ENCODE peak calls at places on chromosomes 2 and 18, in five cellular contexts. One of them, this sample, is unnamed.

GRCh38 chr2:129805889-129806288 is 173.6 kb upstream of the RAB6C start:
- DNase-seq in kidney: no peak
- DNase-seq in hepatocyte: no peak
- DNase-seq in fibroblast of the aortic adventitia: no peak
- DNase-seq in stomach: no peak
- DNase-seq in this sample: no peak

GRCh38 chr18:31230495-31230894 is 67.8 kb upstream of the DSC1 start:
- DNase-seq in hepatocyte: peak
- DNase-seq in stomach: no peak
- DNase-seq in fibroblast of the aortic adventitia: no peak
- DNase-seq in kidney: no peak
- DNase-seq in this sample: no peak

GRCh38 chr2:234267534-234267933 is 217.0 kb downstream of the SPP2 start:
- DNase-seq in fibroblast of the aortic adventitia: no peak
- DNase-seq in hepatocyte: no peak
- DNase-seq in kidney: no peak
- DNase-seq in stomach: no peak
- DNase-seq in this sample: no peak

GRCh38 chr18:49931179-49931578 is 117.8 kb upstream of the ACAA2 start:
- DNase-seq in hepatocyte: no peak
- DNase-seq in stomach: no peak
- DNase-seq in fibroblast of the aortic adventitia: no peak
- DNase-seq in kidney: no peak
- DNase-seq in this sample: no peak

GRCh38 chr2:104863585-104864279 is 9.8 kb downstream of the POU3F3 start:
- DNase-seq in fibroblast of the aortic adventitia: no peak
- DNase-seq in stomach: no peak
- DNase-seq in kidney: peak
- DNase-seq in hepatocyte: no peak
- DNase-seq in this sample: no peak

GRCh38 chr2:49000692-49001091 is 153.6 kb downstream of the FSHR start:
- DNase-seq in fibroblast of the aortic adventitia: no peak
- DNase-seq in stomach: no peak
- DNase-seq in hepatocyte: no peak
- DNase-seq in kidney: no peak
- DNase-seq in this sample: no peak

GRCh38 chr2:18651842-18652774 is 62.7 kb upstream of the NT5C1B start:
- DNase-seq in hepatocyte: no peak
- DNase-seq in fibroblast of the aortic adventitia: peak
- DNase-seq in kidney: no peak
- DNase-seq in stomach: no peak
- DNase-seq in this sample: no peak

GRCh38 chr18:77124452-77124922 is 8.1 kb downstream of the MBP start:
- DNase-seq in hepatocyte: no peak
- DNase-seq in stomach: no peak
- DNase-seq in kidney: no peak
- DNase-seq in fibroblast of the aortic adventitia: no peak
- DNase-seq in this sample: peak

GRCh38 chr2:134774074-134774742 is 55.4 kb upstream of the TMEM163 start:
- DNase-seq in stomach: peak
- DNase-seq in kidney: no peak
- DNase-seq in hepatocyte: peak
- DNase-seq in fibroblast of the aortic adventitia: peak
- DNase-seq in this sample: no peak

GRCh38 chr2:12289105-12289802 is 427.5 kb upstream of the TRIB2 start:
- DNase-seq in hepatocyte: peak
- DNase-seq in kidney: no peak
- DNase-seq in stomach: no peak
- DNase-seq in fibroblast of the aortic adventitia: no peak
- DNase-seq in this sample: no peak

GRCh38 chr2:60234274-60234976 is 319.0 kb downstream of the BCL11A start:
- DNase-seq in stomach: no peak
- DNase-seq in kidney: no peak
- DNase-seq in fibroblast of the aortic adventitia: no peak
- DNase-seq in hepatocyte: no peak
- DNase-seq in this sample: no peak

GRCh38 chr2:188970201-188970600 is 4.0 kb upstream of the COL3A1 start:
- DNase-seq in hepatocyte: no peak
- DNase-seq in kidney: no peak
- DNase-seq in stomach: no peak
- DNase-seq in fibroblast of the aortic adventitia: peak
- DNase-seq in this sample: no peak

GRCh38 chr2:188969236-188970032 is 4.7 kb upstream of the COL3A1 start:
- DNase-seq in stomach: no peak
- DNase-seq in fibroblast of the aortic adventitia: peak
- DNase-seq in kidney: no peak
- DNase-seq in hepatocyte: no peak
- DNase-seq in this sample: no peak

GRCh38 chr2:188974184-188974583 is at the start of gene COL3A1:
- DNase-seq in kidney: peak
- DNase-seq in hepatocyte: peak
- DNase-seq in fibroblast of the aortic adventitia: peak
- DNase-seq in stomach: no peak
- DNase-seq in this sample: no peak

GRCh38 chr2:188973650-188974049 is 523 bp upstream of the COL3A1 start:
- DNase-seq in kidney: no peak
- DNase-seq in hepatocyte: no peak
- DNase-seq in fibroblast of the aortic adventitia: peak
- DNase-seq in stomach: no peak
- DNase-seq in this sample: no peak

DNA sequence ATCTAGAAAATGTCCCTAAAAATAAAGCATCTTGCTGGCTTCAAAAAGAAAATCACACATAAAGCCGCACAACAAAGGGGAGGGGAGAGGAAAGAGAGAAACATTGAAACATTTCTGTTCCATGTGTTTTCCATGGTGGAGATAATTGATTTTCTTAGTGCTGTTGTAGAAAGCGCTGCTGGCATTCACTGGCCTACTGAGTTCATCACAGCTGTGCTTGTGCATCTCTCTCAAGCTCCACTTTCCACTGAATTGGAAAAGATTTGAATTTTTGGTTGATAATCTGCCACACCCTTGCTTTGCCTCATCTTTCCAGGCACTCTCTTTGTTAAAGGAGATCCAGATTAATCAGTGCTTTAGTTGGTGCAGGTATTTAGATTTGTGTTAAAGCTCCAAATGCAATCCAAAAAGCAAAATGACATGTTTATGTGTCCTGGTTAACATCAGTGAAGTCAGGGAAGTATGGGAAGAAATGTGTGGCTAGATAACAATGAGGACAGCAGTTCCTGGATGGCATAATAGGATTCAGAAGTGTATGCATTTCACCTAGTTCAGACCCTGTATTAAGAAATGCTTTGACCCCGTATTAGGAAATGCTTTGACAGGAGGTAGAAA is 2.8 kb upstream of the COL3A1 start:
- DNase-seq in hepatocyte: no peak
- DNase-seq in fibroblast of the aortic adventitia: peak
- DNase-seq in kidney: no peak
- DNase-seq in stomach: no peak
- DNase-seq in this sample: no peak
- H3K4me3 ChIP-seq in hepatocyte: no peak
- H3K4me3 ChIP-seq in fibroblast of the aortic adventitia: no peak
- H3K4me3 ChIP-seq in kidney: no peak
- H3K4me3 ChIP-seq in stomach: no peak
- H3K4me3 ChIP-seq in this sample: no peak

DNA sequence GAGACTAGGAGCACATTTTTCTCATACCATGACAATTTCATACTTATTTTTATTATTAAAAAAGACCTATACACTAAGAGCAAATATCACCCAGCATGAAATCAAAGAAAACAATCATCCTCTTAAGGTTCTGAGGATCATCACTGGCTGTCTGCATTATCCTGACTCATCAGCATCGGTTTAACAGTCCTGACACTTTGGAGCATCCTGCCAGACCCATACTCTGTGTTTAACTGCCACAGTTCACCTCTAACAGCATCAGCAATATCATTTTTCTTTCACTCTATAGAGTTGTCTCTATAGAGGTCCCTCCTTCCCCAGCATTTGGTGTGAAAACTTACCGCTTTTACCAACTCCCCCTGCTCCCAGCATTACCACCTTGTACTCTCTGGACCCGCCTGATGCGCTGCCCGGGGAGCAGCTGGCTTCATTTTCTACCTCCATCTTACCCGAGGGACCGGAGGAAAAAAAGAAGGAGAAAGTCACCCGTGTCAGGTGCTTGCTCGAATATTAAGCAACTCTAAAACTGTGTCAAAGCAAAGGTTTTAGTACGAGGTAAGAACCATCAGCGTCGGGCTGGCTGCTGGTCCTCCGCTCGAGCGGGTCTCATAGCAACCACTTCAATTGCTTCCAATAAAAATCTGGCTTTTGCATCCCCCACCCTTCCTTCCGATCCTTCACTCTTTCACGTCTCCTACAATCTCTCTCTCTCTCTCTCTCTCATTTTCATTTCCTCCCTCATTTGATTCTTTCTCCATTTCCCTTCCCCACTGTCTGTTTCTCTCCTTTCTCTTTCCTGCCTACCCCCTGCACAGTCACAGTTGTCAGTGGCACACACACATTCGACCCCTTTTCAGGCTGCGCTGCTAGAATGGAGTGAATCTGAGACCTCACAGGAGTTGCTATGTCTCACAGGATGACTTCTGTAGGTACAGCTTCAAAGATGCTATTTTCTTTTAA is at the start of gene RIT2:
- DNase-seq in hepatocyte: no peak
- DNase-seq in stomach: no peak
- DNase-seq in kidney: no peak
- DNase-seq in fibroblast of the aortic adventitia: no peak
- DNase-seq in this sample: no peak
- H3K4me3 ChIP-seq in hepatocyte: no peak
- H3K4me3 ChIP-seq in stomach: no peak
- H3K4me3 ChIP-seq in kidney: no peak
- H3K4me3 ChIP-seq in fibroblast of the aortic adventitia: no peak
- H3K4me3 ChIP-seq in this sample: no peak

GRCh38 chr18:60007641-60008040 is 107.8 kb downstream of the PMAIP1 start:
- DNase-seq in fibroblast of the aortic adventitia: no peak
- DNase-seq in stomach: no peak
- DNase-seq in hepatocyte: no peak
- DNase-seq in kidney: no peak
- DNase-seq in this sample: no peak

GRCh38 chr18:60003610-60004185 is 103.9 kb downstream of the PMAIP1 start:
- DNase-seq in stomach: no peak
- DNase-seq in fibroblast of the aortic adventitia: no peak
- DNase-seq in hepatocyte: no peak
- DNase-seq in kidney: no peak
- DNase-seq in this sample: no peak
- H3K4me3 ChIP-seq in stomach: no peak
- H3K4me3 ChIP-seq in fibroblast of the aortic adventitia: no peak
- H3K4me3 ChIP-seq in hepatocyte: no peak
- H3K4me3 ChIP-seq in kidney: no peak
- H3K4me3 ChIP-seq in this sample: no peak

GRCh38 chr18:23872701-23873550 is 141.6 kb upstream of the TTC39C start:
- DNase-seq in kidney: peak
- DNase-seq in stomach: peak
- DNase-seq in hepatocyte: peak
- DNase-seq in fibroblast of the aortic adventitia: no peak
- DNase-seq in this sample: no peak
- H3K4me3 ChIP-seq in kidney: peak
- H3K4me3 ChIP-seq in stomach: peak
- H3K4me3 ChIP-seq in hepatocyte: no peak
- H3K4me3 ChIP-seq in fibroblast of the aortic adventitia: no peak
- H3K4me3 ChIP-seq in this sample: no peak

GRCh38 chr18:57627488-57627887 is 5.9 kb upstream of the NARS1 start:
- DNase-seq in kidney: no peak
- DNase-seq in hepatocyte: no peak
- DNase-seq in fibroblast of the aortic adventitia: no peak
- DNase-seq in stomach: no peak
- DNase-seq in this sample: no peak

GRCh38 chr18:57630002-57630758 is 8.5 kb upstream of the NARS1 start:
- DNase-seq in fibroblast of the aortic adventitia: peak
- DNase-seq in stomach: peak
- DNase-seq in kidney: peak
- DNase-seq in hepatocyte: peak
- DNase-seq in this sample: peak

GRCh38 chr18:57629399-57629798 is 7.8 kb upstream of the NARS1 start:
- DNase-seq in kidney: no peak
- DNase-seq in stomach: no peak
- DNase-seq in hepatocyte: no peak
- DNase-seq in fibroblast of the aortic adventitia: no peak
- DNase-seq in this sample: no peak

GRCh38 chr18:57630759-57631660 is 9.4 kb upstream of the NARS1 start:
- DNase-seq in kidney: no peak
- DNase-seq in stomach: no peak
- DNase-seq in fibroblast of the aortic adventitia: no peak
- DNase-seq in hepatocyte: no peak
- DNase-seq in this sample: no peak

DNA sequence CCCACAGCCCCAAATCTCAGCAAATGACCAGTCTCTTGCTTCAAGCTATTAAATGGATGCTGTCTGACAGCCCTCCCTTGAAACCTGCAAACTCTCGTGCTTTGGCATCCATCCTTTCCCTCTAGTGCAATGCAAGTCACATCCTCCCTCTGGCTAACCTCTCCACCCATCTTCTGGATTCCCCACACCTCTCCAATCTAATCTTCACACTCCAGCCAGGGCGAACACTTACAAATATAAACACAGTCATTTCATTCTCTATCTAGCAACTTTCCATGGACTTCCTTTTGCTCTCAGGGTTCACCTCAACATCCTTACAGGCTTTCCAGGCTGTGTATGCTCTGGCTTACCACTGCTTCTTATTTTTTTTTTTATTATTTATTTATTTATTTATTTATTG is 10.1 kb upstream of the NARS1 start:
- DNase-seq in stomach: no peak
- DNase-seq in hepatocyte: no peak
- DNase-seq in kidney: no peak
- DNase-seq in fibroblast of the aortic adventitia: no peak
- DNase-seq in this sample: no peak
- H3K4me3 ChIP-seq in stomach: no peak
- H3K4me3 ChIP-seq in hepatocyte: no peak
- H3K4me3 ChIP-seq in kidney: peak
- H3K4me3 ChIP-seq in fibroblast of the aortic adventitia: no peak
- H3K4me3 ChIP-seq in this sample: peak

DNA sequence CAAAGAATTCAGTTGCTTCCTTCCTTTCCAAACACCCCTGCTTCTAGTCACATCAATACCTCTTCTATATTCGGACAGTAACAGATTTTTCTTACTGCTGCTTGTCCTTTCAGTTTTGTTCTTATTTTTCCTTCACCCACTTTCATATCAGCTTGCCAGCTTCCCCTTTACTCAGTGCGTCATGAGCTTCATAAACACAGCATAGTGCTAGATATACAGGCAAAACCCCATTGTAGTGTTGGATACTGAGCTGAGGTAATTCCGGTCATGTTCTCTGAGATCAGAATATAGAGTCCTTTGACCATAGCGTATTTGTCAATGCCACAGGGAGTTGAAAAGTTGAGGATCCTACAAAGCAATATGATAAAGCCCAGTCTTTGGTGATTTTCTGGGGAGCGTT is 2.4 kb downstream of the FARP2 start:
- DNase-seq in hepatocyte: no peak
- DNase-seq in kidney: no peak
- DNase-seq in stomach: no peak
- DNase-seq in fibroblast of the aortic adventitia: no peak
- DNase-seq in this sample: no peak
- H3K4me3 ChIP-seq in hepatocyte: no peak
- H3K4me3 ChIP-seq in kidney: no peak
- H3K4me3 ChIP-seq in stomach: peak
- H3K4me3 ChIP-seq in fibroblast of the aortic adventitia: no peak
- H3K4me3 ChIP-seq in this sample: no peak

GRCh38 chr18:62458868-62459716 is 63.7 kb upstream of the ZCCHC2 start:
- DNase-seq in fibroblast of the aortic adventitia: no peak
- DNase-seq in stomach: no peak
- DNase-seq in kidney: no peak
- DNase-seq in hepatocyte: no peak
- DNase-seq in this sample: no peak
- H3K4me3 ChIP-seq in fibroblast of the aortic adventitia: no peak
- H3K4me3 ChIP-seq in stomach: no peak
- H3K4me3 ChIP-seq in kidney: no peak
- H3K4me3 ChIP-seq in hepatocyte: no peak
- H3K4me3 ChIP-seq in this sample: no peak